ENCODE peak calls at places on chromosomes 7 and 10, in seven cellular contexts. One of them, this sample, is unnamed.

GRCh38 chr7:115676080-115676479 is 354.5 kb downstream of the TFEC start:
- DNase-seq in body of pancreas: no peak
- DNase-seq in OCI-LY7: no peak
- DNase-seq in AG09309: no peak
- DNase-seq in cardiac muscle cell: peak; percentile 64
- DNase-seq in tibial nerve: no peak
- DNase-seq in A549: no peak
- DNase-seq in this sample: no peak

GRCh38 chr10:86591436-86591835 is 62.9 kb upstream of the OPN4 start:
- DNase-seq in AG09309: no peak
- DNase-seq in tibial nerve: no peak
- DNase-seq in A549: no peak
- DNase-seq in cardiac muscle cell: no peak
- DNase-seq in OCI-LY7: no peak
- DNase-seq in body of pancreas: no peak
- DNase-seq in this sample: no peak

GRCh38 chr10:33618196-33618595 is 283.7 kb upstream of the NRP1 start:
- DNase-seq in body of pancreas: no peak
- DNase-seq in tibial nerve: no peak
- DNase-seq in OCI-LY7: no peak
- DNase-seq in AG09309: no peak
- DNase-seq in cardiac muscle cell: no peak
- DNase-seq in A549: no peak
- DNase-seq in this sample: no peak

GRCh38 chr7:139246905-139247304 is 15.9 kb downstream of the UBN2 start:
- DNase-seq in tibial nerve: no peak
- DNase-seq in OCI-LY7: no peak
- DNase-seq in cardiac muscle cell: peak; percentile 58
- DNase-seq in AG09309: peak; percentile 39
- DNase-seq in A549: no peak
- DNase-seq in body of pancreas: no peak
- DNase-seq in this sample: no peak

GRCh38 chr10:1025684-1026083 is at the start of gene IDI2:
- DNase-seq in AG09309: no peak
- DNase-seq in cardiac muscle cell: no peak
- DNase-seq in tibial nerve: no peak
- DNase-seq in OCI-LY7: no peak
- DNase-seq in A549: no peak
- DNase-seq in body of pancreas: no peak
- DNase-seq in this sample: no peak

GRCh38 chr7:16479587-16479986 is 14.0 kb upstream of the SOSTDC1 start:
- DNase-seq in AG09309: no peak
- DNase-seq in OCI-LY7: no peak
- DNase-seq in A549: no peak
- DNase-seq in cardiac muscle cell: no peak
- DNase-seq in tibial nerve: no peak
- DNase-seq in body of pancreas: no peak
- DNase-seq in this sample: peak; percentile 75

GRCh38 chr10:61899997-61900828 is 1.3 kb upstream of the ARID5B start:
- DNase-seq in A549: peak; percentile 34
- DNase-seq in tibial nerve: peak; percentile 16
- DNase-seq in AG09309: peak; percentile 52
- DNase-seq in OCI-LY7: peak; percentile 92
- DNase-seq in body of pancreas: peak; percentile 38
- DNase-seq in cardiac muscle cell: peak; percentile 84
- DNase-seq in this sample: no peak

GRCh38 chr7:70836946-70837345 is 295.0 kb upstream of the GALNT17 start:
- DNase-seq in AG09309: no peak
- DNase-seq in body of pancreas: no peak
- DNase-seq in A549: no peak
- DNase-seq in cardiac muscle cell: no peak
- DNase-seq in tibial nerve: no peak
- DNase-seq in OCI-LY7: no peak
- DNase-seq in this sample: no peak

GRCh38 chr7:92881091-92881485 is 44.7 kb upstream of the CDK6 start:
- DNase-seq in AG09309: no peak
- DNase-seq in OCI-LY7: no peak
- DNase-seq in tibial nerve: no peak
- DNase-seq in A549: no peak
- DNase-seq in cardiac muscle cell: no peak
- DNase-seq in body of pancreas: no peak
- DNase-seq in this sample: no peak

GRCh38 chr7:55641811-55642210 is 69.5 kb upstream of the VOPP1 start:
- DNase-seq in tibial nerve: no peak
- DNase-seq in OCI-LY7: peak; percentile 39
- DNase-seq in cardiac muscle cell: no peak
- DNase-seq in AG09309: no peak
- DNase-seq in A549: no peak
- DNase-seq in body of pancreas: no peak
- DNase-seq in this sample: no peak

GRCh38 chr10:1168763-1169162 is 112.6 kb downstream of the WDR37 start:
- DNase-seq in AG09309: no peak
- DNase-seq in OCI-LY7: no peak
- DNase-seq in cardiac muscle cell: no peak
- DNase-seq in tibial nerve: no peak
- DNase-seq in A549: no peak
- DNase-seq in body of pancreas: no peak
- DNase-seq in this sample: no peak

GRCh38 chr7:12719141-12719919 is 31.9 kb downstream of the ARL4A start:
- DNase-seq in A549: peak; percentile 42
- DNase-seq in OCI-LY7: no peak
- DNase-seq in body of pancreas: no peak
- DNase-seq in tibial nerve: no peak
- DNase-seq in cardiac muscle cell: peak; percentile 74
- DNase-seq in AG09309: peak; percentile 60
- DNase-seq in this sample: peak; percentile 57

GRCh38 chr7:69399038-69399800 is 199.1 kb upstream of the AUTS2 start:
- DNase-seq in cardiac muscle cell: peak; percentile 22
- DNase-seq in OCI-LY7: no peak
- DNase-seq in AG09309: peak; percentile 3
- DNase-seq in tibial nerve: no peak
- DNase-seq in body of pancreas: no peak
- DNase-seq in A549: peak; percentile 53
- DNase-seq in this sample: no peak

GRCh38 chr7:50729962-50730361 is 52.7 kb downstream of the GRB10 start:
- DNase-seq in AG09309: peak; percentile 28
- DNase-seq in tibial nerve: no peak
- DNase-seq in body of pancreas: no peak
- DNase-seq in cardiac muscle cell: peak; percentile 24
- DNase-seq in OCI-LY7: no peak
- DNase-seq in A549: no peak
- DNase-seq in this sample: no peak

GRCh38 chr10:95467162-95467599 is 94.0 kb downstream of the SORBS1 start:
- DNase-seq in OCI-LY7: no peak
- DNase-seq in AG09309: no peak
- DNase-seq in body of pancreas: peak; percentile 59
- DNase-seq in cardiac muscle cell: peak; percentile 58
- DNase-seq in A549: no peak
- DNase-seq in tibial nerve: no peak
- DNase-seq in this sample: no peak
- H3K4me3 ChIP-seq in OCI-LY7: no peak overlapping the region
- H3K4me3 ChIP-seq in AG09309: no peak overlapping the region
- H3K4me3 ChIP-seq in body of pancreas: no peak overlapping the region
- H3K4me3 ChIP-seq in cardiac muscle cell: no peak overlapping the region
- H3K4me3 ChIP-seq in A549: no peak overlapping the region
- H3K4me3 ChIP-seq in tibial nerve: no peak overlapping the region
- H3K4me3 ChIP-seq in this sample: no peak overlapping the region

DNA sequence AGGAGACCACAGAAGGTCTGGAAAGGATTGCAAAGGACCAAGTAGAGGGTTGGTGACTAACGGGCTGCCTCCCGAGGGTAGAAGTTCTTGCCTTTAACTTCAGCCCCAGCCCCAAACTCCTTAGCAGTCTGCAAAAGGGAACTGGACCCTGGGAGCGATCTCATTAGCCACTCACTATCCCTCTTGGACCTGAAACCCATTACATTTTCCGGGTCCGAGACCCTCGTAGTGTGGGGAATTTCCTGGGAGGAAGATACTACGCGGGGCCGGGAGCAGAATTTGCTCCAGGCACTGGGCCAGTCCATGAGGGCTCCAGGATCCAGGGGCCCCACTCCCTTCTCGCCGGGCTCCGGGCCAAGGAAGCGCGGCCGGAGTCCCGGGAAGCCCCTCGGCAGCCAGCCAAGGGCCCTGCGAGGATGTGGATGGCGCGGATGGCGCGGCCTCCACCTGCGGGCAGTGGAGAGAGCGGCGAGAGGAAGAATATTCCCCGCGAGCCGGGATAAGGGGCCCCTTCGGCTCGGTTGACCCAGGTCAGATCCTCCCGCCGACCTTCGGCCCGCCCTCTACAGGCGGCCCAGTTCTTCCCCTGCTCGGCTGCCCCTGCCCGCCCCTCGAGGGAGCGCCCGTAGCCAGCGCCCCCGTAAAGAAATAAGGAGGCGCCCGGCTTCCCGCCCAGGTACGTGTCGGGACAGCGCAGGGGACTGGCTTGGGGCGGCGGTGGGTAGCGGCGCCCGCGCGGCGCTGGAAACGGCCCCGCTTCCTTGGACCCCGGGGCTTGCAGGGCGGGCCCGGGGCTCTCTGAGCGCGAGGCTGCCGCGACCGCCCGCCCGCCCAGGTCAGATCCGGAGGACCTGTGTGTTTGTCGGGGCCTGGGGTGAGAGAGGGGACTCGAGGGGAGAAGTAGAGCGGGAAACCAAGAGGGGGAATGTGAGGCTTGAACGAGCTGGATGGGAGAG is at the start of gene MYO3A:
- DNase-seq in OCI-LY7: no peak
- DNase-seq in cardiac muscle cell: peak; percentile 5
- DNase-seq in body of pancreas: peak; percentile 15
- DNase-seq in AG09309: no peak
- DNase-seq in A549: no peak
- DNase-seq in tibial nerve: no peak
- DNase-seq in this sample: no peak
- TF ChIP-seq CTCF in OCI-LY7: no peak
- TF ChIP-seq CTCF in cardiac muscle cell: no peak
- TF ChIP-seq CTCF in body of pancreas: no peak
- TF ChIP-seq CTCF in AG09309: no peak
- TF ChIP-seq CTCF in A549: no peak
- TF ChIP-seq CTCF in tibial nerve: no peak
- TF ChIP-seq CTCF in this sample: peak; percentile 17

DNA sequence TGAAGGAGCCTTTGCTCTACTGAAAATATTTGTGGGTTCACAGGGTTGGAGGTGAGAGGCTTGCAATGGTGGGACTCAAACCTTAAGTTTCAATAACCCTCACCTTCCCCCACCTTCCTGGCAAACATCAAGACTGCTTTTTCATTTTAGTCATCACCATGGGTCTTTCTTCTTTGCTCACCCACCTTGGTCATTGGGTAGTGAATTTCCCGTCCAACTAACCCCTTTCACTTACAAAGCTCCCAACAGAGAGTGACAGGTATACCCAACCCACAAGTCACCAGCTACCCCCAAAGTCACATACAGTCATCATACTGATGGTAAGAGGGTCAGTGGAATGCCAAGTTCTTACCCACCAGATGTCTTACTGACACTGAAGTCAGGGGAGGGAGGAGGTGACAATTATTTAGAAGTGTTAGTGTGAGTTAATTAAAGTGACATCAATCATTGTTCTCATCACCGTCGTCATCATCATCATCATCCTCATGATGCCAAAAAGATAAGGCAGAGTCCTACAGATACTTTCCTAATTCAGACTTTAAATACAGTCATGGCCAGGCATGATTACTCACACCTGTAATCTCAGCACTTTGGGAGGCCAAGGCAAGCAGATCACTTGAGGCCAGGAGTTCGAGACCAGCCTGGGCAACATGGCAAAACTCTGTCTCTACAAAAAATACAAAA is 49.0 kb downstream of the PIK3AP1 start:
- DNase-seq in cardiac muscle cell: no peak
- DNase-seq in AG09309: no peak
- DNase-seq in body of pancreas: no peak
- DNase-seq in A549: no peak
- DNase-seq in tibial nerve: no peak
- DNase-seq in OCI-LY7: no peak
- DNase-seq in this sample: no peak
- H3K4me3 ChIP-seq in cardiac muscle cell: no peak overlapping the region
- H3K4me3 ChIP-seq in AG09309: no peak overlapping the region
- H3K4me3 ChIP-seq in body of pancreas: no peak overlapping the region
- H3K4me3 ChIP-seq in A549: no peak overlapping the region
- H3K4me3 ChIP-seq in tibial nerve: no peak overlapping the region
- H3K4me3 ChIP-seq in OCI-LY7: peak overlapping the region; percentile 22
- H3K4me3 ChIP-seq in this sample: no peak overlapping the region

GRCh38 chr10:128087884-128088695 is 38.1 kb downstream of the MKI67 start:
- DNase-seq in A549: peak; percentile 35
- DNase-seq in cardiac muscle cell: no peak
- DNase-seq in tibial nerve: no peak
- DNase-seq in AG09309: no peak
- DNase-seq in body of pancreas: no peak
- DNase-seq in OCI-LY7: peak; percentile 39
- DNase-seq in this sample: no peak
- TF ChIP-seq CTCF in A549: peak; percentile 13
- TF ChIP-seq CTCF in cardiac muscle cell: no peak
- TF ChIP-seq CTCF in tibial nerve: no peak
- TF ChIP-seq CTCF in AG09309: no peak
- TF ChIP-seq CTCF in body of pancreas: no peak
- TF ChIP-seq CTCF in OCI-LY7: peak; percentile 62
- TF ChIP-seq CTCF in this sample: peak; percentile 28

DNA sequence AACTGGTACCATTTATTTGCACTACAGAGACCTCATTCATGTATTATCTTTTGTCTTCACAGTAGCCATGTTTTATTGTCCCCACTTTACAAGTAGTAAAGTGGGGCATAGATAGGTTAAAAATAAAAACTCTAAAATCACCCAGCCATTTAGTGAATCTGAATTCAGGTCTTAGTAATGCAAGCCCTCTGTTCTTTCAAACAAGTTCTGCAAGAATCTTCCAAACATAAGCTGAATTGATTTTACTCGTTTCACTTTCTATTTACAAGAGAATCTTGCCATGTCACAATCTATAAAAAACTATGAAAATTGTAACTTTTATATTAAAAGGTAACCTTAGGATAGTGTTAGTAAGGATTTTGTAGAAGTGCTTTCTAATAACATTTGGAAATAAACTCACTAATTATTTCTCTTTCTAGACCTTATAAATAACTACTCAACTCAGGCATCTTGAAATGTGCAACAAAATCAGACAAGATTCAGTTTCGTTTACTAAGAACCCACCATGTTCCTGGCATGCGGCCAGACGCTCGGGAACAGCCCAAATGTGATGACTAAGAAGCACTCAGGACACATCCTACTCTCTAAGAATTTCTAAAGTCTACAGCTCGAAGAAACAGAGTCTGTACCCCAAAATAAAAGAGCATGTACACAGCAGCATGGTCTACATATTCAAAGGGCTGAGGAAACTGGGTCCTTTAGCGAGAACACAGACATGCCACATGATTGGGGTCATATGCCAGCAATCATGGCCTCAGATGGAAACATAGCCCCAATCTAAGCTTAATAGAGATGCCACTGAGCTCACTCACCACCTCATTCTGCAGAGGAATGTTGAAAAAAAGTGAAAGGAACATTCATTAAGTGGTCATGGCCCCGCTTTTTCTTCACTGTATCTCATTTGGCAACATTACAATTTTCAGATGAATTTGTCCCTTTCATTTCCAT is 167.6 kb downstream of the AMPH start:
- DNase-seq in cardiac muscle cell: peak; percentile 88
- DNase-seq in body of pancreas: peak; percentile 30
- DNase-seq in A549: no peak
- DNase-seq in OCI-LY7: no peak
- DNase-seq in tibial nerve: peak; percentile 21
- DNase-seq in AG09309: peak; percentile 28
- DNase-seq in this sample: no peak
- H3K4me3 ChIP-seq in cardiac muscle cell: no peak overlapping the region
- H3K4me3 ChIP-seq in body of pancreas: no peak overlapping the region
- H3K4me3 ChIP-seq in A549: no peak overlapping the region
- H3K4me3 ChIP-seq in OCI-LY7: no peak overlapping the region
- H3K4me3 ChIP-seq in tibial nerve: no peak overlapping the region
- H3K4me3 ChIP-seq in AG09309: no peak overlapping the region
- H3K4me3 ChIP-seq in this sample: no peak overlapping the region